ENCODE peak calls at places on chromosome 7, in ten cellular contexts. Y, Z, X, B, G, A, S, T, M and E are unnamed samples.

GRCh38 chr7:95264225-95264927 is 60.0 kb downstream of the PON1 start:
- DNase-seq in A (no peak), Z (no peak), M (no peak), T (peak; percentile 90), X (no peak), G (no peak), B (no peak), Y (no peak), S (no peak), E (no peak)

GRCh38 chr7:147941316-147941715 is 649.2 kb upstream of the C7orf33 start:
- DNase-seq in M (no peak), T (no peak), G (no peak), B (no peak), Z (no peak), A (no peak), Y (no peak), X (no peak), S (no peak), E (no peak)

GRCh38 chr7:106752345-106752744 is 91.4 kb upstream of the CCDC71L start:
- DNase-seq in X (no peak), Y (no peak), M (no peak), S (no peak), B (no peak), G (no peak), T (no peak), Z (no peak), A (no peak), E (no peak)

GRCh38 chr7:118324790-118325449 is 100.4 kb downstream of the ANKRD7 start:
- DNase-seq in S (no peak), Z (no peak), Y (no peak), B (peak; percentile 20), M (no peak), A (no peak), X (no peak), G (no peak), T (no peak), E (no peak)

GRCh38 chr7:106659963-106660861 is 746 bp downstream of the CCDC71L start:
- DNase-seq in Z (peak; percentile 68), S (peak; percentile 84), M (peak; percentile 88), B (peak; percentile 91), T (peak; percentile 50), Y (peak; percentile 68), A (peak; percentile 94), G (peak; percentile 66), X (peak; percentile 49), E (peak; percentile 47)

GRCh38 chr7:82481499-82482097 is 38.0 kb upstream of the CACNA2D1 start:
- DNase-seq in M (no peak), B (peak; percentile 3), Z (peak; percentile 30), G (no peak), Y (peak; percentile 28), S (no peak), A (peak; percentile 63), T (no peak), X (no peak), E (peak; percentile 42)

GRCh38 chr7:2616973-2617709 is 14.6 kb upstream of the TTYH3 start:
- DNase-seq in T (no peak), X (no peak), Y (no peak), B (peak; percentile 63), M (no peak), S (no peak), Z (no peak), G (no peak), A (no peak), E (no peak)

GRCh38 chr7:85773116-85773783 is 586.4 kb upstream of the SEMA3D start:
- DNase-seq in M (no peak), S (no peak), B (no peak), T (peak; percentile 7), A (no peak), X (no peak), Z (no peak), G (no peak), Y (no peak), E (no peak)

GRCh38 chr7:151900591-151901312 is 23.8 kb upstream of the PRKAG2 start:
- DNase-seq in B (peak; percentile 27), A (no peak), Y (no peak), M (no peak), G (no peak), T (no peak), X (no peak), Z (no peak), S (no peak), E (no peak)

GRCh38 chr7:36303202-36304098 is 86.2 kb upstream of the ANLN start:
- DNase-seq in X (no peak), B (peak; percentile 57), Y (peak; percentile 66), Z (peak; percentile 99), A (no peak), T (peak; percentile 85), M (no peak), S (peak; percentile 94), G (no peak), E (peak; percentile 39)

GRCh38 chr7:95411036-95411435 is 14.9 kb upstream of the PON3 start:
- DNase-seq in Z (no peak), B (no peak), M (no peak), Y (peak; percentile 42), A (no peak), X (no peak), G (no peak), S (no peak), T (peak; percentile 12), E (no peak)